ENCODE peak calls at places on chromosomes 4 and X, in six cellular contexts. O is transverse colon, N is IMR-90, H is ovary, S is suprapubic skin, E is Peyer's patch. R is an unnamed sample.

GRCh38 chr4:125331116-125331515 is 16.4 kb downstream of the FAT4 start:
- DNase-seq in N (peak), E (no peak), O (no peak), S (no peak), H (no peak), R (no peak)

GRCh38 chr4:91035276-91035675 is 908.1 kb downstream of the CCSER1 start:
- DNase-seq in O (no peak), S (no peak), E (no peak), N (no peak), H (no peak), R (no peak)

GRCh38 chr4:188428935-188429334 is 289.7 kb downstream of the TRIML1 start:
- DNase-seq in O (no peak), H (no peak), E (no peak), S (no peak), N (peak), R (no peak)

GRCh38 chr4:52950226-52950625 is 88.1 kb downstream of the RASL11B start:
- DNase-seq in O (no peak), N (no peak), S (no peak), E (no peak), H (no peak), R (no peak)

GRCh38 chr4:76584235-76585152 is 149.5 kb downstream of the SHROOM3 start:
- DNase-seq in S (no peak), H (no peak), E (no peak), O (no peak), N (no peak), R (no peak)

GRCh38 chr4:52617467-52618017 is 41.6 kb downstream of the USP46 start:
- DNase-seq in E (no peak), O (no peak), S (no peak), H (no peak), N (no peak), R (no peak)

GRCh38 chr4:15729910-15730533 is 27.2 kb downstream of the BST1 start:
- DNase-seq in H (no peak), S (no peak), O (no peak), N (peak), E (peak), R (no peak)

GRCh38 chrX:7316887-7317286 is 168.9 kb upstream of the PUDP start:
- DNase-seq in O (no peak), N (peak), E (no peak), S (no peak), H (no peak), R (no peak)

GRCh38 chrX:117990438-117990837 is 126.2 kb downstream of the KLHL13 start:
- DNase-seq in O (no peak), N (peak), E (no peak), S (no peak), H (no peak), R (no peak)

GRCh38 chr4:20882500-20882899 is 182.2 kb downstream of the PACRGL start:
- DNase-seq in E (no peak), S (no peak), O (no peak), N (no peak), H (no peak), R (no peak)

GRCh38 chr4:137705171-137705783 is 173.0 kb upstream of the PCDH18 start:
- DNase-seq in O (no peak), S (no peak), E (no peak), N (peak), H (no peak), R (no peak)

GRCh38 chrX:136214551-136214950 is 36.6 kb downstream of the MAP7D3 start:
- DNase-seq in E (no peak), S (no peak), O (no peak), N (peak), H (no peak), R (no peak)

GRCh38 chr4:118206627-118207026 is 146.2 kb downstream of the PRSS12 start:
- DNase-seq in S (no peak), E (no peak), H (no peak), O (no peak), N (peak), R (no peak)

GRCh38 chr4:6278801-6279197 is 9.1 kb downstream of the WFS1 start:
- DNase-seq in E (peak), O (peak), S (no peak), H (peak), N (peak), R (no peak)

GRCh38 chr4:53991821-53992220 is 72.6 kb downstream of the CHIC2 start:
- DNase-seq in H (no peak), O (no peak), S (no peak), E (no peak), N (no peak), R (no peak)

GRCh38 chrX:47831788-47832187 is 4.9 kb upstream of the ZNF81 start:
- DNase-seq in E (peak), N (peak), S (no peak), H (no peak), O (peak), R (peak)

GRCh38 chr4:138248058-138248457 is 5.9 kb upstream of the SLC7A11 start:
- DNase-seq in H (no peak), E (no peak), N (no peak), O (no peak), S (no peak), R (no peak)

GRCh38 chr4:64477127-64477526 is 67.9 kb upstream of the TECRL start:
- DNase-seq in H (no peak), E (no peak), S (no peak), O (no peak), N (no peak), R (no peak)

GRCh38 chr4:166198516-166198915 is 325.5 kb downstream of the TLL1 start:
- DNase-seq in H (no peak), O (no peak), S (no peak), E (no peak), N (no peak), R (no peak)

GRCh38 chr4:150789864-150790263 is 207.9 kb downstream of the MAB21L2 start:
- DNase-seq in E (no peak), N (no peak), O (no peak), H (no peak), S (no peak), R (no peak)

GRCh38 chrX:134236690-134237362 is at the start of gene CCDC160:
- DNase-seq in N (no peak), H (peak), E (peak), S (no peak), O (peak), R (peak)

GRCh38 chrX:153059191-153060094 is 3.2 kb downstream of the PNMA3 start:
- DNase-seq in O (no peak), E (no peak), H (no peak), S (no peak), N (no peak), R (no peak)

GRCh38 chr4:187786190-187786589 is 209.4 kb upstream of the ZFP42 start:
- DNase-seq in N (no peak), S (no peak), E (no peak), H (no peak), O (no peak), R (no peak)

GRCh38 chrX:74242050-74242449 is 61.9 kb upstream of the ZCCHC13 start:
- DNase-seq in S (no peak), N (peak), E (no peak), O (no peak), H (no peak), R (no peak)

GRCh38 chr4:110540606-110541440 is 64.9 kb downstream of the ENPEP start:
- DNase-seq in S (no peak), N (peak), E (no peak), H (no peak), O (no peak), R (no peak)

GRCh38 chr4:141636077-141636770 is at the start of gene IL15:
- DNase-seq in E (peak), H (peak), O (peak), N (peak), S (peak), R (peak)
- TF ChIP-seq POLR2A in E (no peak), H (no peak), O (no peak), N (no peak), S (no peak), R (no peak)

GRCh38 chr4:24722026-24722568 is 73.3 kb upstream of the SOD3 start:
- DNase-seq in S (no peak), E (no peak), N (no peak), H (no peak), O (no peak), R (no peak)

GRCh38 chr4:24731448-24731847 is 63.9 kb upstream of the SOD3 start:
- DNase-seq in S (no peak), N (no peak), O (no peak), H (no peak), E (no peak), R (no peak)

GRCh38 chr4:24729041-24729730 is 66.2 kb upstream of the SOD3 start:
- DNase-seq in S (no peak), O (no peak), E (no peak), H (no peak), N (no peak), R (no peak)

GRCh38 chr4:24730256-24731001 is 64.9 kb upstream of the SOD3 start:
- DNase-seq in O (peak), S (peak), N (peak), E (peak), H (no peak), R (no peak)

DNA sequence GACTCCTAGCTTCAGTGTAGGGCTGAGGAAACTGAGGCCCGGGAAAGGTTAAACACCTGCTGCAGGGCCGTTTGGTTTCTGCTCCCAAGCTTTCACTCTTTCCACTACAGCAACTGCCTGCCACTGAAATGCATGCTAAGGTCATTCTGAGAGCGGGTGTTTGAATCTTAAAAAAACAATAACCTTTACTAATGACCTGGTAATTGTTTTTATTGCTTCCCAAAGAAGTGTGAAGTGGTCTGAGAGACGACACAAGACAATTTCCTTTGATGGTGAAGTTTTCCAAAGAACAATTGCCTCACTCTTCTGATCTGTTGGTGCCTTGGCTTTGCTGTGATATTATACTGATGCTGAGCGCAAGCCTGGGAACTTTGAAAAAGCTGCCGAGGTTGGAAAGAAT is 68.0 kb upstream of the SOD3 start:
- DNase-seq in H (no peak), S (no peak), E (no peak), N (no peak), O (no peak), R (no peak)
- TF ChIP-seq POLR2A in H (no peak), S (no peak), E (no peak), N (no peak), O (no peak), R (no peak)

DNA sequence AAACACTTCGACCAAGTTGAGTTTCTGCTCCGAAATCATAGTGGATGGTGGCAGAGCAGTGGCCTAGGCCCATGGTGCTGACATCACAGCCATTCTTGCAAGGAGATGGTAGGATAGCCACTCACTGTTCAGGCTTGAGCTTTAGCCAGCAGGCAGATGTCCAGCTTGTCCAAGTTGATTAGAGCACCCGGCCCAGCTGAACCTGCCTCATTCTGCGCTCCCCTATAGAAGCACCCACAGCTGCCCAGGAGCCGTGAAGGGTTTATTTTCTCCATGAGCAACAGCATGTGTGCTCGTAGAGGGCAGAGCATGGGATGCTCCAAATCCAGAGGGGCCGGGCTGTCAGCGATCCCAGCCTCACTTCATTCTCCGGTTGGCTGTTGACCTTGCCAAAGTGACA is 16.2 kb downstream of the PIGG start:
- DNase-seq in S (no peak), H (no peak), O (no peak), N (no peak), E (no peak), R (peak)
- TF ChIP-seq POLR2A in S (no peak), H (no peak), O (no peak), N (no peak), E (no peak), R (no peak)

GRCh38 chr4:127632420-127633403 is at the start of gene INTU:
- DNase-seq in S (peak), O (peak), E (peak), H (peak), N (peak), R (peak)
- TF ChIP-seq POLR2A in S (no peak), O (no peak), E (no peak), H (no peak), N (peak), R (no peak)

GRCh38 chr4:171049380-171049779 is 763.8 kb upstream of the GALNTL6 start:
- DNase-seq in O (no peak), N (no peak), H (no peak), S (no peak), E (no peak), R (no peak)
- TF ChIP-seq POLR2A in O (no peak), N (no peak), H (no peak), S (no peak), E (no peak), R (no peak)

GRCh38 chrX:154097003-154097596 is 417 bp downstream of the MECP2 start:
- DNase-seq in H (peak), S (peak), E (peak), N (peak), O (peak), R (peak)
- TF ChIP-seq POLR2A in H (no peak), S (no peak), E (no peak), N (peak), O (no peak), R (no peak)

GRCh38 chr4:2483237-2483636 is 14.3 kb downstream of the RNF4 start:
- DNase-seq in N (no peak), O (no peak), S (no peak), H (no peak), E (no peak), R (no peak)

GRCh38 chr4:2484169-2484568 is 15.3 kb downstream of the RNF4 start:
- DNase-seq in N (no peak), S (no peak), E (no peak), O (no peak), H (no peak), R (no peak)

GRCh38 chr4:2486981-2487380 is 18.1 kb downstream of the RNF4 start:
- DNase-seq in S (no peak), N (no peak), H (no peak), E (no peak), O (no peak), R (no peak)

GRCh38 chr4:2482693-2483092 is 13.8 kb downstream of the RNF4 start:
- DNase-seq in S (no peak), N (peak), O (no peak), E (no peak), H (peak), R (no peak)

GRCh38 chr4:2484993-2485392 is 16.1 kb downstream of the RNF4 start:
- DNase-seq in O (peak), H (no peak), S (peak), E (peak), N (no peak), R (peak)
- TF ChIP-seq POLR2A in O (no peak), H (no peak), S (no peak), E (no peak), N (no peak), R (no peak)

DNA sequence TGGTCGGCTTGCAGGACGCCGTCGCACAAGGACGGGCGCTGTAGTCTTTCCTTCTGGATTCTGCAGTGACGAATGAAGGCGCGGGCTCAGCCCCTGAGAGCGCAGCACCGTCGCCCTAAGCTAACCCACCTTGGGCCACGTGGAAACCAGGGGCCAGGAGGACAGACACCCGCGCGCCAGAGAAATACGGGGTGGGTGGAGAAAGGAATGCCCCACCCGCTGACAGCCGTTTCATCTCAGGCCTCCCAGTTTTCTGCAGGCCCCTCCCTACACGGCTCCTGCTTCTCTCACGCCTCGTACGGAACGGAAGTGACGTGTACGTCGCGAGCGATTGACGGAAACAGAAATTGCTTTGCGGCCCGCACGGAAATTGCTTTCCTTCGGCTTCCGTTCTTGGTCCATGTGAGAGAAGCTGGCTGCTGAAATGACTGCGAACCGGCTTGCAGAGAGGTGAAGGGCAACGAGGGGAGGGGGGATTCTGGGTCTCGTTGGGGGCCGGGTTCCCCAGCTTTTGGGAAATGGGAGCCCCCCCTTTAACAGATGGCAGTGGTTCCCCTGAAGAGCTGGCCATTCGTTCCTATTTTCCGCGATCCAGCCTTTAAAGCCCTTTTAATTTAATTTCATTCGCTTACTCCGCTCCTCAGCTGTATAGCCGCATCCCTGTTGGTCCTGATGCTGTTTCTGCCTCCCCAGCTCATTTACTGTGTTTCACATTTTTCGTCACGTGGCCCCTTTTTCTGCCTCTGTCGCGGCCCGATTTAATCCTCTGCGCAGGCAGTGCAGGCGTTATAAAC is at the start of gene UTP14A:
- DNase-seq in H (peak), E (peak), S (peak), N (peak), O (peak), R (peak)
- TF ChIP-seq POLR2A in H (peak), E (no peak), S (no peak), N (peak), O (peak), R (no peak)

DNA sequence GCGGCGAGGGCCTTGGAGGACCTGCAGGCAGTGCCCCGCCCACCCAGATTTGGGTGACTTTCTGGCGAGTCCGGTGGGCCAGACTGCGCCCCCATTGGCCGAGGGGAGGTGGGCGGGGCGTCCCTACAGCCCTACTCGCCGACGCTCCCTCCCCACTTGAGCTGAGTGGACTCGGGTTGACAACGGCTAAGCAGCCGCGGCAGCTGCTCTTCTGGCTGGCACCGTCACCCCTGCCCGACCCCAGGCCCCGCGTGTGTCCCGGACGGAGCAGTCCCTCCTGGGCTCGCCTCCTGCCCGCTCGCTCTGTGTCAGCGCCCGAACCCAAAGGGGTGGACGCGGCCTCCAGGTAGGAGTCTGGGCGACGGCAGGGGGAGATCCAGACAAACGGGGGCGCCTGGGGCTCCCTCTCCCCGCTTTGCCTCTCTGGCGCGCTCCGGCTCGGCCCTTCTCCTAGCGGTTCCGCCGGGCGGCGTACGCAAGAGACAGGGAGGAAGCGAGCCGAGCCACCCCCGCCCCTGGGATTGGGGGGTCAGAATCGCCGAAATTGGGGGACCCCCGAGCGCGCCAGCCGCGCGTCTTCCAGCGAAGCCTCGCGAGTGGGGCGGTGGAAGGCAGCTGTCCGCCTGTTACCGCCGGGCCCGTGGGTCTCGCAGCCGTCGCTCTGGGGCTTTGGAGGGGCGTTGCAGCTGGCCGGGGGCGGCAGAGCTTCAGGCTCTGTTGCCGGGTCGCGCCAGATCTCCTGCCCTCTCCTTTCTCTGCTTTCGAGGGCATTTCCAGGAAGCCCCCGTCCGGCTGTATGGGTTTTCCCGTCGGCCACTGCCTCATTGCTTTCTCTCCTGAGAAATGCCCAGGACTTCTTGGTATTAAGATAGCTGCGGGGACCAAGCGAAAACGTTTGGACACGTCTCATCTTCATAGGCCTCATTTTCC is 46.3 kb downstream of the STARD8 start:
- DNase-seq in O (peak), H (peak), N (peak), E (peak), S (peak), R (peak)
- TF ChIP-seq POLR2A in O (peak), H (peak), N (peak), E (no peak), S (no peak), R (no peak)

R was measured in spleen.